ENCODE peak calls at places on chromosomes 5 and 9, in five cellular contexts. G, S, Q, U and V are unnamed samples.
A peak's percentile ranks its signal among the peaks of the same experiment; 100 is the strongest.

GRCh38 chr5:59569158-59569557 is 324.4 kb downstream of the PDE4D start:
- DNase-seq in G (no peak), S (no peak), Q (no peak), U (no peak), V (no peak)

GRCh38 chr5:177275883-177276282 is 27.6 kb downstream of the RAB24 start:
- DNase-seq in G (no peak), S (no peak), Q (no peak), U (no peak), V (no peak)

GRCh38 chr5:28516657-28517175 is 1478.3 kb upstream of the CDH9 start:
- DNase-seq in G (no peak), S (no peak), Q (peak; percentile 14), U (no peak), V (no peak)

GRCh38 chr9:89748020-89748670 is 143.3 kb downstream of the GADD45G start:
- DNase-seq in G (no peak), S (no peak), Q (no peak), U (no peak), V (peak; percentile 88)

GRCh38 chr5:63050916-63051315 is 472.3 kb downstream of the LRRC70 start:
- DNase-seq in G (no peak), S (no peak), Q (no peak), U (no peak), V (no peak)

GRCh38 chr5:122062205-122062604 is 15.9 kb downstream of the LOX start:
- DNase-seq in G (no peak), S (no peak), Q (no peak), U (no peak), V (peak; percentile 54)

GRCh38 chr9:90979138-90979551 is 177.5 kb downstream of the SYK start:
- DNase-seq in G (no peak), S (no peak), Q (no peak), U (no peak), V (no peak)

GRCh38 chr5:147176422-147176821 is 58.4 kb upstream of the STK32A start:
- DNase-seq in G (no peak), S (no peak), Q (no peak), U (no peak), V (no peak)

GRCh38 chr9:82553654-82554366 is 509.1 kb downstream of the RASEF start:
- DNase-seq in G (no peak), S (peak; percentile 5), Q (no peak), U (no peak), V (peak; percentile 30)

GRCh38 chr5:42057254-42057690 is 132.2 kb downstream of the FBXO4 start:
- DNase-seq in G (peak; percentile 43), S (peak; percentile 25), Q (peak; percentile 45), U (peak; percentile 73), V (peak; percentile 38)

GRCh38 chr5:137695651-137696428 is 40.0 kb downstream of the KLHL3 start:
- DNase-seq in G (no peak), S (no peak), Q (no peak), U (peak; percentile 48), V (no peak)

GRCh38 chr5:118548761-118549160 is 439.6 kb downstream of the DTWD2 start:
- DNase-seq in G (peak; percentile 76), S (peak; percentile 28), Q (no peak), U (no peak), V (peak; percentile 63)

GRCh38 chr5:143405747-143406098 is 2.2 kb upstream of the NR3C1 start:
- DNase-seq in G (no peak), S (no peak), Q (no peak), U (no peak), V (no peak)

GRCh38 chr5:112419050-112419595 is at the start of gene EPB41L4A:
- DNase-seq in G (no peak), S (no peak), Q (peak; percentile 40), U (peak; percentile 81), V (peak; percentile 36)

GRCh38 chr5:179986328-179986727 is 78.6 kb upstream of the TBC1D9B start:
- DNase-seq in G (no peak), S (no peak), Q (no peak), U (no peak), V (no peak)

GRCh38 chr9:88258587-88258986 is 120.3 kb upstream of the SPATA31C2 start:
- DNase-seq in G (peak; percentile 73), S (no peak), Q (no peak), U (no peak), V (peak; percentile 28)
- H3K4me2 ChIP-seq in G (no peak overlapping the region), S (peak overlapping the region; percentile 62), Q (no peak overlapping the region), U (no peak overlapping the region), V (no peak overlapping the region)

DNA sequence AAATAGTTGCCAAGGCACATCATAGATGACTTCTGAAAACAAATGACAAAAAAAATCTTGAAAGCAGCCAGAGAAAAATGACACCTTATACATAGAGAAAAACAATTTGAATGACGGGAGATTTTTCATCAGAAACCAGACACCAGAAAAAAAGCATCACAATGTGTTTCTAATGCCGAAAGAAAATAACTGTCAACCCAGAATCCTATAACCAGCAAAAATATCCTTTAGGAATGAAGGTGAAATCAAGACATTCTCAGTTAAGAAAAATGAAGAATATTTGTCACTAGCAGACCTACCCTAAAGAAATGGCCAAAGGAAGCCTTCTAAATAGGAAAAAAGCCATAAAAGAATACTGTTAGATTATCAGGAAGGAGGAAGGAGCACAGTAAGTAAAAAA is 54.0 kb downstream of the SPTLC1 start:
- DNase-seq in G (no peak), S (no peak), Q (no peak), U (no peak), V (no peak)
- H3K36me3 ChIP-seq in G (peaks cover 9% of the 10 kb centered on the region), S (peaks cover 12% of the 10 kb centered on the region), Q (peaks cover 74% of the 10 kb centered on the region), U (no peaks in the 10 kb centered on the region), V (peaks cover 7% of the 10 kb centered on the region)

DNA sequence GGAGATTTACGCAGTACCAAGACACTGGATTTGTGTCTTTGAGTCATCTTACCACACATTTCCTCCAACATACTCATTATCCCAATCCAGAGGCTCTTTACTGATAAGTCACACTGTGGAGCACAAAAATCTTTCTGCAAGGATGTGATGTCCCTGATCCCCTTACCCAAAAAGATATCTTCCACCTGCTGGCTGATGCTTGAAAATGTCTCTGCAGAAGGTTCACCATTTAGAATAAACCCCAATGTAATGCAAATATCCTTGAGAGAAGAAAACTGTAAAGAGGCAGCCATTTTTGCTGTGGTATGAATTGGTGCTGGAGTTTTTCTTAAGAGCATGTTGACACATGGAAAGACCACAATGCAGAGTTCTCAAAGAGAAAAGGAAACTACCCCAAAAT is 65.7 kb upstream of the RORB start:
- DNase-seq in G (no peak), S (no peak), Q (no peak), U (no peak), V (no peak)
- H3K14ac ChIP-seq in G (no peak overlapping the region), S (no peak overlapping the region), Q (no peak overlapping the region), U (no peak overlapping the region), V (no peak overlapping the region)

DNA sequence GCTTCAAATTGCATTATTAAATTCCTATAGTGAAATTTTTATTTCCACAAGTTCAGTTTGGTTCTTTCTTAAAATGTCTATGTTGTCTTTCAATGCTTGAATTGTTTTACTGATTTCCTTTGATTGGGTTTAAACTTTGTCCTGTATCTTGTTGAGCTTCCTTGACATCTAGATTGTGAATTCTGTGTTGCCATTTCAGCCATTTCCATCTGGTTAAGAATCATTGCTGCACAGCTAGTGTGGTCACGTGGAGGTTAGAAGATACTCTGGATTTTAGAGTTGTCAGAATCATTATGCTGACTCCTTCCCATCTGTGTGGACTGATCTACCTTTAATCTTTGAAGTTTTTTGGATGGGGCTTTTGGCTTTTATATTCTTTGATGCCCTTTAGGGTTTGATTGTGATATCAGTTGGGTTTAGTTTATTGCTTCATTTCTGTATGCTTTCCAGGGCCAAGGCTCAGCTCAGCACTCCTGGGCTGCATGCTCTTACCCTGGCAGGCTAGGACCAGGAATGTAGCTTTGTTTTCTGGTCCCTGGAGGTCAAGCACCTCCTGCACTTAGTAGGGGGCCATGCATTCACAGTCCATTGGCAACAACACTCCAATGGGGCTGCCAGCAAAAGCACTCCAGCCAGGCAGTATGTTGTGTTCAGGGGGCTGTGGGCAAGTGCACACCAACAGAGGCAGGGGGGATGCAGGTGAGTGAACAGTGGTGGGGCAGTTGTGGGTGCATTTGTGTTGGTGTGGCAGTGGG is 141.4 kb downstream of the PRR16 start:
- DNase-seq in G (no peak), S (no peak), Q (no peak), U (no peak), V (peak; percentile 27)
- H3K4me2 ChIP-seq in G (no peak overlapping the region), S (peak overlapping the region; percentile 24), Q (no peak overlapping the region), U (no peak overlapping the region), V (no peak overlapping the region)

GRCh38 chr5:175383350-175383749 is 60.6 kb downstream of the DRD1 start:
- DNase-seq in G (peak; percentile 18), S (no peak), Q (no peak), U (no peak), V (no peak)
- H3K36me3 ChIP-seq in G (no peaks in the 10 kb centered on the region), S (no peaks in the 10 kb centered on the region), Q (no peaks in the 10 kb centered on the region), U (no peaks in the 10 kb centered on the region), V (no peaks in the 10 kb centered on the region)

GRCh38 chr9:33375238-33375840 is 27.0 kb downstream of the AQP7 start:
- DNase-seq in G (peak; percentile 59), S (peak; percentile 19), Q (peak; percentile 50), U (peak; percentile 67), V (no peak)
- H3K14ac ChIP-seq in G (no peak overlapping the region), S (no peak overlapping the region), Q (no peak overlapping the region), U (no peak overlapping the region), V (no peak overlapping the region)

GRCh38 chr5:170907758-170908157 is 45.9 kb downstream of the RANBP17 start:
- DNase-seq in G (no peak), S (peak; percentile 85), Q (no peak), U (no peak), V (peak; percentile 80)
- H3K4me2 ChIP-seq in G (no peak overlapping the region), S (peak overlapping the region; percentile 45), Q (no peak overlapping the region), U (no peak overlapping the region), V (no peak overlapping the region)

GRCh38 chr5:113491022-113491421 is 2.8 kb upstream of the MCC start:
- DNase-seq in G (no peak), S (no peak), Q (no peak), U (no peak), V (no peak)

GRCh38 chr5:113495402-113495801 is 7.1 kb upstream of the MCC start:
- DNase-seq in G (no peak), S (peak; percentile 52), Q (no peak), U (no peak), V (peak; percentile 31)

GRCh38 chr5:113489299-113489698 is 1.0 kb upstream of the MCC start:
- DNase-seq in G (peak; percentile 24), S (peak; percentile 99), Q (no peak), U (no peak), V (peak; percentile 99)

GRCh38 chr5:113490317-113490716 is 2.1 kb upstream of the MCC start:
- DNase-seq in G (no peak), S (no peak), Q (no peak), U (no peak), V (no peak)

GRCh38 chr5:113493446-113493845 is 5.2 kb upstream of the MCC start:
- DNase-seq in G (no peak), S (no peak), Q (no peak), U (no peak), V (no peak)
- H3K36me3 ChIP-seq in G (no peaks in the 10 kb centered on the region), S (no peaks in the 10 kb centered on the region), Q (no peaks in the 10 kb centered on the region), U (no peaks in the 10 kb centered on the region), V (no peaks in the 10 kb centered on the region)

GRCh38 chr9:100474082-100474949 is 1.4 kb downstream of the TMEFF1 start:
- DNase-seq in G (no peak), S (no peak), Q (peak; percentile 70), U (peak; percentile 63), V (peak; percentile 14)
- H3K14ac ChIP-seq in G (peak overlapping the region; percentile 14), S (peak overlapping the region; percentile 21), Q (peak overlapping the region; percentile 100), U (no peak overlapping the region), V (no peak overlapping the region)

DNA sequence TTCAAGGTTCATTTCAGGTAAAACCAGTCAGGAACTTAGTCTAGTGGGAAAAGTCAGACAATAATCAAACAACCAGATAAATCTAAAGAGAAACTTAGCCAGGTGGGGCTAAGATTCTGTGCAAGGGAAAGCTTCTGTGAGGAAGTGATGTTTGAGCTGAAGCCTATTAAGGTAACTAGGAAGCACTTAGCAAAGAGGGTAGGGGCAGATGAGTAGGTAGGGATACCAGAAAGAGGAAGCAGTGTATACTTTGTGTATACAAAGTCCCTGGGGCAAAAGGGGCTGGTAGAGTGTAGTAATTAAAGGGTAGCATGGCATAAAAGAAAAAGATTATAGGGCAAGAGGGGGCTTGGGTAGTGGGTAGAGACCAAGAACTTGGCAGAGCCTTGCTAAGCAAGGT is 3.6 kb upstream of the SPATA24 start:
- DNase-seq in G (no peak), S (no peak), Q (no peak), U (no peak), V (no peak)
- H3K4me2 ChIP-seq in G (no peak overlapping the region), S (no peak overlapping the region), Q (no peak overlapping the region), U (no peak overlapping the region), V (no peak overlapping the region)